ENCODE peak calls at places on chromosomes 3 and 15, in five cellular contexts. Z, L, P, U and D are unnamed samples.

GRCh38 chr15:37204698-37205097 is 104.3 kb upstream of the MEIS2 start:
- DNase-seq in Z (no peak), L (no peak), P (peak), U (no peak), D (no peak)

GRCh38 chr3:31196881-31197364 is 302.5 kb upstream of the GADL1 start:
- DNase-seq in Z (no peak), L (no peak), P (peak), U (no peak), D (no peak)

GRCh38 chr3:122642935-122643334 is 37.7 kb upstream of the PARP14 start:
- DNase-seq in Z (no peak), L (no peak), P (no peak), U (no peak), D (no peak)

GRCh38 chr3:101148001-101148400 is 154.8 kb upstream of the ABI3BP start:
- DNase-seq in Z (no peak), L (no peak), P (no peak), U (no peak), D (no peak)

GRCh38 chr3:120239644-120240043 is 45.4 kb downstream of the GPR156 start:
- DNase-seq in Z (no peak), L (no peak), P (no peak), U (no peak), D (no peak)

GRCh38 chr3:148758303-148758884 is 60.7 kb downstream of the AGTR1 start:
- DNase-seq in Z (no peak), L (no peak), P (no peak), U (no peak), D (no peak)

GRCh38 chr3:58522759-58523425 is 14.1 kb downstream of the ACOX2 start:
- DNase-seq in Z (no peak), L (no peak), P (no peak), U (no peak), D (no peak)

GRCh38 chr15:25057574-25057973 is 102.8 kb downstream of the SNRPN start:
- DNase-seq in Z (no peak), L (no peak), P (no peak), U (no peak), D (no peak)

GRCh38 chr3:54654776-54655175 is 273.1 kb downstream of the LRTM1 start:
- DNase-seq in Z (no peak), L (no peak), P (no peak), U (no peak), D (no peak)

GRCh38 chr15:64092075-64092820 is 1.4 kb downstream of the CIAO2A start:
- DNase-seq in Z (no peak), L (no peak), P (peak), U (no peak), D (no peak)

GRCh38 chr3:56878046-56878445 is 76.3 kb upstream of the ARHGEF3 start:
- DNase-seq in Z (no peak), L (no peak), P (peak), U (no peak), D (no peak)

GRCh38 chr3:134008630-134009156 is 21.0 kb downstream of the SLCO2A1 start:
- DNase-seq in Z (no peak), L (peak), P (no peak), U (no peak), D (no peak)

GRCh38 chr15:36330598-36330997 is 248.8 kb upstream of the CDIN1 start:
- DNase-seq in Z (no peak), L (no peak), P (no peak), U (no peak), D (no peak)

GRCh38 chr3:170809021-170809974 is 60.7 kb downstream of the RPL22L1 start:
- DNase-seq in Z (peak), L (peak), P (peak), U (peak), D (no peak)

GRCh38 chr3:99256788-99257187 is 355.3 kb upstream of the DCBLD2 start:
- DNase-seq in Z (no peak), L (no peak), P (peak), U (no peak), D (no peak)

GRCh38 chr3:44342191-44342790 is 3.7 kb downstream of the TCAIM start:
- DNase-seq in Z (no peak), L (no peak), P (no peak), U (no peak), D (no peak)

GRCh38 chr15:71003314-71003713 is 110.7 kb downstream of the LRRC49 start:
- DNase-seq in Z (no peak), L (no peak), P (no peak), U (no peak), D (no peak)

GRCh38 chr15:71011503-71012155 is 103.6 kb upstream of the THSD4 start:
- DNase-seq in Z (peak), L (peak), P (peak), U (peak), D (no peak)

GRCh38 chr15:71010997-71011396 is 104.3 kb upstream of the THSD4 start:
- DNase-seq in Z (no peak), L (no peak), P (no peak), U (no peak), D (no peak)

GRCh38 chr15:71010439-71010838 is 104.8 kb upstream of the THSD4 start:
- DNase-seq in Z (no peak), L (no peak), P (no peak), U (no peak), D (no peak)

DNA sequence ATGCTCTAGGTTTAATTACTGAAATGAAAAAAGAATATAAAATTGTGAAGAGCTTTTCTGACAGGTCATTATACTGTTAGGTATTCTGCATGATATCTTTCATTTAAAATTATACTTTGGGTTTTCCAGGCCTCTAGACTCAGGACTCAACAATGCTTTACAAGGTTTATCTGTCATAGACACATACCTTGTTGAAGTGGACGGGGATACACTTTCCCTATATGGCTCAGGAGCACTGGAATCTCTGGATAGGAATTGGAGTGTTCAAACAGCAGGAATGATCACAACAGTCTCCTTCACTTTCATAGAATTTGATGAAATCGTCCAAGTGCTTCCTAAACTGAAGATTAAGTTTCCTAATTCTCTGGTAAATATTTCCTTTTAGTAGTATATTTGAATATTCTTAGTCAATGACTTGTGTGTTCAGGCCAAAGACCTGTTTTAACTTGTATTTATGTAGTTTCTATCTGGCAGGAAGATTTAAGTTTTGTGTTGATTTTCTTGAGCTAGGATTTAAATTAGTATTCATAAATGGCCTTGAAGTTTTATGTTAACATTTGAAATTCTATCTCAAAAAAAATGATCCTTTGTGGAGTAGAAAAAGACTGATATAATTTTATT is 106.9 kb upstream of the THSD4 start:
- DNase-seq in Z (no peak), L (no peak), P (no peak), U (no peak), D (no peak)
- TF ChIP-seq REST in Z (no peak), L (no peak), P (no peak), U (no peak), D (no peak)

DNA sequence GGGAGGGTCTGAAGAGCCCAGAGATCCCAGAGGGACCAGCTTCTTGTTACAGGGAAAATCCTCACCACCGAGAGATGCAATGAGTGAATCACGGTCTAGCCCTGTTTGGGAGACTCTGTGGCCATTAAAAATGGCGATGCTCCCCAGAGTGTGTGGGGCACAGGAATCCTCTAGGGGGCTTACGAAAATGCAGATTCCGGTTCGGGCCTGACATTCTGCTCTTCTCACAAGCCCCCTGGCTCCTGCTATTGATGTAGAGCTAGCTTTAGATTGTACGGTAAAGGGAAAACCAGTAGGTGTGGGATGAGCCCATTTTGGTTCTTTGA is 35.5 kb upstream of the EPHB3 start:
- DNase-seq in Z (no peak), L (no peak), P (peak), U (no peak), D (no peak)
- H3K4me3 ChIP-seq in Z (peak), L (no peak), P (peak), U (no peak), D (no peak)

GRCh38 chr3:177424541-177424940 is 227.3 kb upstream of the TBL1XR1 start:
- DNase-seq in Z (no peak), L (no peak), P (no peak), U (no peak), D (no peak)

GRCh38 chr3:177420643-177421042 is 223.4 kb upstream of the TBL1XR1 start:
- DNase-seq in Z (peak), L (no peak), P (no peak), U (no peak), D (no peak)

GRCh38 chr3:177421176-177421782 is 224.0 kb upstream of the TBL1XR1 start:
- DNase-seq in Z (no peak), L (no peak), P (no peak), U (no peak), D (no peak)

GRCh38 chr3:177418787-177419186 is 221.5 kb upstream of the TBL1XR1 start:
- DNase-seq in Z (no peak), L (no peak), P (no peak), U (no peak), D (no peak)

DNA sequence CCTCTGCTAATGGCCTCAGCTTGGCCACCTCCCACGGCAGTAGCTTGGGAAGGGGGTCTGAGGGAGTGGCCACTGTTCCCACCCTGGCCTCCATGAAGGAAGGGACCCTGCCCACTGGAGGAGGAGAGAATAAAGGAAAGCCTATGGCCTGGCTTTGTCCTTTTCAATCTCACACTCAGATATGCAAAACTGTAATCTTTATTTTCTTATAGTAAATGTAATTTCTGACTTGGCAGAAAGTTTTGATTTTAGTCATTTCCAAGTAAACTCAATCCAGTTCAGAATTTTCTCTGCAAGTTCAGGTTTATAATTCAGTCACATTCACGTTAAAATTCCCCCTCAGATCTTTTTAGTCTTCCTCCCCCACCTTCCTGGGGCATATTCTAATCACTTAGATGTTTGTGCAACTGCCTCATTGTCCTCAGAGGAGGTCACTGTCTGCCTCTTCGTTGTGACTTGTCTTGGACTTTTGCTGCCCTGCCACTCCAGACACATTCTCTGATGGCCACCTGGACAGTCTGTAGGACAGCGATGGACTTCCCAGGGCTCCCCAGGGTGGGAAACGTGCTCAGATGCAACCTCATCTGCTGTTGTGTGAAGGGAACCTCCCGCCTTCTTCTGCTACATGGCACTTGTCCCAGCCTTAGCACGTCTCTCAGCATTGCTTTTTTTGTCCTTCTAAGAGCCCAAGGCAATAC is 222.8 kb upstream of the TBL1XR1 start:
- DNase-seq in Z (no peak), L (no peak), P (no peak), U (no peak), D (no peak)
- TF ChIP-seq POLR2AphosphoS5 in Z (no peak), L (no peak), P (no peak), U (no peak), D (no peak)

DNA sequence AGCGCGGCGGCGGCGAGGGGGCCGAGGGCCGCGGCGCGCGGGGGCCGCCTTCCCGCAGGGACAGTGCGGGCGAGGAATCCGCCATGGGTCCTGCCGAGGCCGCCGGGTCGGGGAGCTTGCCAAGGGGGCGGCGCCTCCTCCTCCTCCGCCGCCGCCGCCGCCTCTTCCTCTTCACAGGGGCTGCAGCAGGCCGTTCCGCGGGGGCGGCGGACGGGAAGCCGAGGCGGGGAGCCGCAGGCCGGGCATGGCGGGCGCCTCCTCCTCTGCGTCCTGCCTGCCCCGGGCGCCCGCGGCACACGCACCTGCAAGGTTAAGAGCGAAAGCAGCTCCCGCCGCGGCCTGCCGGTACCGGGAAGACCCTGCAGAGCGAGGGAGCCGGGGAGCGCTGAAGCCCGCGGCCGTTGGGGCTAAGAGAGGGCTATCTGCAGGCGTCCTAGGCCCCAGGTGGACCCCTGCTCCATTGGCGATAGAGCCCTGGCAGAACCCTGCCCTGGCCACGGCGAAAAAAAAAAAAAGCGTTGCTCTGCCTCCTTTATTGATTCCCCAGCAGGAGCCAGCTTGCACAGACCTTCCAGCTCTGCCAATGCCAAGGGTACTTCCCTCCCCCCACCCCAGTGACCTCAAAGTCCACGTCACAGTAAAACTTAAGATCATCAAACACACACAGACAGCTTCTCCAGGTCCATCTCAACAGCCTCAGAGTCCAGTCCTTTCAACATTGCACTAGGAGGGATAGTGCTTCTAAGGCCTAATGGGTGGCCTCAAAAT is at the start of gene LYSMD2:
- DNase-seq in Z (peak), L (no peak), P (peak), U (no peak), D (peak)
- TF ChIP-seq REST in Z (no peak), L (no peak), P (no peak), U (no peak), D (no peak)

GRCh38 chr15:94080989-94081605 is 150.3 kb upstream of the MCTP2 start:
- DNase-seq in Z (no peak), L (no peak), P (no peak), U (no peak), D (no peak)
- H3K4me3 ChIP-seq in Z (no peak), L (no peak), P (no peak), U (no peak), D (no peak)

GRCh38 chr15:23866832-23867231 is 179.7 kb upstream of the NDN start:
- DNase-seq in Z (peak), L (no peak), P (peak), U (no peak), D (no peak)

GRCh38 chr15:23869391-23869790 is 182.3 kb upstream of the NDN start:
- DNase-seq in Z (peak), L (no peak), P (peak), U (no peak), D (no peak)
- TF ChIP-seq POLR2AphosphoS5 in Z (no peak), L (no peak), P (peak), U (no peak), D (no peak)

DNA sequence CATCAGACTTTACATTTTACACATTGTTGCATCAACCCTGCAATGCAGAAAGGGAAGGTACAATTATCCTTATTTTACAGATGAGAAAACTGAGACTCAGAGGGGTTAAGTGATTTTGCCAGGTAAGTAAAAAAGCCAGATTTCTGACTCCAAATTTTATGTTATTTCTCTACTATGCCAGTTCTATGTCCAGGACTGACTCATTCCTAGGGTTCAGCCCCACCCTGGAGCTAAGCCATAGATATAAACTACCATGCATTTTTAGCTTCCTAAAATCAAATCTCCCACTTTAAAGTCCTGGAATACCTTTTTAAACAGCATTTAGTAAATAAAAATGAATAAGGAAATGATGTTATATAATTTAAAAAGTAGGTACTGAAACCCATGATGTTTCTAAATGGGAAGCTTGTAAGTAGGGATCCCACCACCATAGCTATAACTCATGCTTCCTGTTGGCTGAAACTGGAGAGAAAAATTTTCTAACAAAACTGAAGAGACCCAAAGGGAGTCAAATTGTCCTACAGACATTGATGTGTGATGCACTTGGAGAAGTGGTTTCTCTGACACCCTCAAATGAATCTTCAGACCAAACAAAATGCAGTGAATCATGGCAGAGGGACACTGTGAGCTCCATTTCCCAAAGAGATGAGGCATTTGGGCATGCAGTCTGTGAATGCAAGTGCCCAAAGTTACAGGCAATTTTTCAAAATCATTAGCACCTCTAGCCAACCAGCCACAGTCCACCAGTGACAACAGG is 301.7 kb upstream of the UMPS start:
- DNase-seq in Z (no peak), L (no peak), P (no peak), U (no peak), D (no peak)
- TF ChIP-seq REST in Z (no peak), L (no peak), P (no peak), U (no peak), D (no peak)

GRCh38 chr15:38267416-38268022 is 14.9 kb downstream of the SPRED1 start:
- DNase-seq in Z (no peak), L (no peak), P (no peak), U (no peak), D (no peak)

GRCh38 chr15:38271895-38272294 is 19.3 kb downstream of the SPRED1 start:
- DNase-seq in Z (no peak), L (no peak), P (no peak), U (no peak), D (no peak)

GRCh38 chr15:38263996-38264395 is 11.4 kb downstream of the SPRED1 start:
- DNase-seq in Z (no peak), L (no peak), P (no peak), U (no peak), D (no peak)

DNA sequence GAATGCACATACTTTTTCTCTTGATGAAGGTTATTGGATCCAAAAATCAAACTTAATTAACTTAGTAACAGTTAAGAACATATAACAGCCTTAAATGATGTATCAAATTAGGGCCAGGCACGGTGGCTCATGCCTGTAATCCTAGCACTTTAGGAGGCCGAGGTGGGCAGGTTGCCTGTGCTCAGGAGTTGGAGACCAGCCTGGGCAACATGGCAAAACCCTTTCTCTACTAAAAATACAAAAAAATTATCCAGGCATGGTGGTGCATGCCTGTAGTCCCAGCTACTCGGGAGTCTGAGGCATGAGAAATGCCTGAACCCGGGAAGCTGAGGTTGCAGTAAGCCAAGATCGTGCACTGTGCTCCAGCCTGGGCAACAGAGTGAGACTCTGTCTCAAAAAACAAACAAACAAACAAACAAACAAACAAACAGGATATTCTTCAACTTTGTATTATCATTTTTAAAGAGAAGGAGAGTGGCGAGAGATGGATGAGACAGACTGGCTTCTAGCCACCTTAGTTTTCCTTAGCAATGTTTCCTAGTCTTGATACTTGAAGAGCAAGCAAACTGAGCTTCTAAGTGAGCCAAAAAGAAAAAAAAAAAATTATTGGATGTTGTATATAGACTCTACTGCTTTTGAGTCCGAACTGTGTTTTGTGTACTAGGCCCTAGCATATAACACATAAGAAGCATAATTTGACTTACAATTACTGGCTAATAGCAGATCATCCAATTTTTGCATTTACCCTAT is 13.8 kb downstream of the SPRED1 start:
- DNase-seq in Z (no peak), L (no peak), P (no peak), U (no peak), D (no peak)
- H3K4me3 ChIP-seq in Z (no peak), L (no peak), P (no peak), U (no peak), D (no peak)